ENCODE peak calls at places on chromosome 7, in seven cellular contexts. J is OCI-LY7, H is AG04450, L is fibroblast of the conjunctiva, Z is COR-L47, F is OCI-M1, B is left ventricle myocardium inferior. Y is an unnamed sample.

GRCh38 chr7:134542195-134542771 is 6.6 kb upstream of the AKR1B15 start:
- DNase-seq in J (no peak), H (no peak), L (no peak), Z (no peak), F (no peak), B (no peak), Y (no peak)

GRCh38 chr7:69967699-69968450 is 369.6 kb downstream of the AUTS2 start:
- DNase-seq in J (peak), H (no peak), L (no peak), Z (no peak), F (no peak), B (no peak), Y (no peak)

GRCh38 chr7:22393825-22394458 is 37.0 kb upstream of the RAPGEF5 start:
- DNase-seq in J (no peak), H (no peak), L (no peak), Z (no peak), F (no peak), B (no peak), Y (no peak)

GRCh38 chr7:80533287-80533686 is 21.4 kb upstream of the GNAT3 start:
- DNase-seq in J (no peak), H (no peak), L (no peak), Z (no peak), F (no peak), B (no peak), Y (no peak)

GRCh38 chr7:36943591-36944430 is 219.5 kb upstream of the AOAH start:
- DNase-seq in J (peak), H (no peak), L (no peak), Z (no peak), F (no peak), B (no peak), Y (peak)

GRCh38 chr7:148485618-148486017 is 104.9 kb upstream of the C7orf33 start:
- DNase-seq in J (no peak), H (no peak), L (peak), Z (no peak), F (no peak), B (no peak), Y (no peak)

GRCh38 chr7:141150465-141150864 is 76.6 kb downstream of the TMEM178B start:
- DNase-seq in J (no peak), H (no peak), L (no peak), Z (no peak), F (no peak), B (no peak), Y (no peak)

GRCh38 chr7:85737426-85737825 is 550.6 kb upstream of the SEMA3D start:
- DNase-seq in J (no peak), H (no peak), L (no peak), Z (no peak), F (no peak), B (no peak), Y (no peak)

GRCh38 chr7:79709574-79710409 is 256.3 kb upstream of the MAGI2 start:
- DNase-seq in J (no peak), H (no peak), L (no peak), Z (peak), F (peak), B (no peak), Y (no peak)

GRCh38 chr7:22141355-22141754 is 195.7 kb upstream of the CDCA7L start:
- DNase-seq in J (no peak), H (no peak), L (no peak), Z (no peak), F (no peak), B (no peak), Y (no peak)

GRCh38 chr7:151793531-151793935 is 83.4 kb downstream of the PRKAG2 start:
- DNase-seq in J (no peak), H (no peak), L (no peak), Z (no peak), F (peak), B (peak), Y (no peak)

GRCh38 chr7:8637322-8637721 is 203.9 kb downstream of the NXPH1 start:
- DNase-seq in J (no peak), H (no peak), L (no peak), Z (peak), F (no peak), B (no peak), Y (no peak)

GRCh38 chr7:80869821-80870751 is 48.8 kb downstream of the SEMA3C start:
- DNase-seq in J (no peak), H (no peak), L (no peak), Z (no peak), F (no peak), B (no peak), Y (no peak)

GRCh38 chr7:127447326-127447945 is 54.9 kb upstream of the ZNF800 start:
- DNase-seq in J (peak), H (peak), L (peak), Z (no peak), F (peak), B (no peak), Y (peak)

GRCh38 chr7:27115161-27116018 is 12.9 kb upstream of the HOXA2 start:
- DNase-seq in J (no peak), H (peak), L (no peak), Z (no peak), F (no peak), B (no peak), Y (no peak)

GRCh38 chr7:15007507-15007906 is 105.0 kb upstream of the DGKB start:
- DNase-seq in J (no peak), H (no peak), L (peak), Z (peak), F (peak), B (no peak), Y (peak)

GRCh38 chr7:83267141-83267631 is 104.5 kb upstream of the PCLO start:
- DNase-seq in J (no peak), H (no peak), L (peak), Z (no peak), F (peak), B (no peak), Y (no peak)

GRCh38 chr7:20514364-20514763 is 101.1 kb upstream of the ABCB5 start:
- DNase-seq in J (no peak), H (no peak), L (no peak), Z (peak), F (peak), B (peak), Y (no peak)